ENCODE peak calls at places on chromosomes 4 and X, in eight cellular contexts. J is neuronal stem cell; U is ACHN; K is amniotic stem cell; O is NCI-H1105 treated with DMSO at 0.1 percent for 48 hours; D is activated CD8-positive, alpha-beta memory T cell treated with anti-CD3 and anti-CD28 coated beads for 48 hours; W is ovary; I is SK-N-SH. N is an unnamed sample.

GRCh38 chrX:55008571-55009358 is 8.6 kb downstream of the APEX2 start:
- DNase-seq in J (no peak), U (no peak), K (no peak), O (no peak), D (no peak), W (no peak), I (no peak), N (no peak)

GRCh38 chr4:89509708-89510269 is 202.2 kb upstream of the GPRIN3 start:
- DNase-seq in J (no peak), U (no peak), K (no peak), O (no peak), D (no peak), W (no peak), I (no peak), N (no peak)

GRCh38 chr4:120540625-120541024 is 381.9 kb downstream of the PRDM5 start:
- DNase-seq in J (no peak), U (no peak), K (no peak), O (no peak), D (no peak), W (no peak), I (no peak), N (no peak)

GRCh38 chr4:5101571-5101970 is 50.3 kb downstream of the STK32B start:
- DNase-seq in J (no peak), U (no peak), K (no peak), O (no peak), D (no peak), W (no peak), I (no peak), N (no peak)

GRCh38 chrX:104662694-104663093 is 96.7 kb downstream of the IL1RAPL2 start:
- DNase-seq in J (no peak), U (no peak), K (no peak), O (no peak), D (no peak), W (no peak), I (no peak), N (no peak)

GRCh38 chrX:20361081-20361889 is 94.6 kb upstream of the RPS6KA3 start:
- DNase-seq in J (no peak), U (no peak), K (no peak), O (no peak), D (no peak), W (no peak), I (no peak), N (no peak)

GRCh38 chr4:158005021-158005420 is 167.8 kb downstream of the GASK1B start:
- DNase-seq in J (no peak), U (no peak), K (no peak), O (no peak), D (no peak), W (no peak), I (no peak), N (no peak)

GRCh38 chr4:153115322-153116100 is 88.7 kb upstream of the TRIM2 start:
- DNase-seq in J (no peak), U (peak; percentile 67), K (no peak), O (no peak), D (no peak), W (no peak), I (no peak), N (no peak)

GRCh38 chr4:33316578-33316977 is 2596.4 kb downstream of the PCDH7 start:
- DNase-seq in J (no peak), U (no peak), K (no peak), O (no peak), D (no peak), W (no peak), I (no peak), N (no peak)

GRCh38 chr4:23022032-23022431 is 329.3 kb downstream of the GBA3 start:
- DNase-seq in J (no peak), U (peak; percentile 67), K (no peak), O (no peak), D (no peak), W (no peak), I (no peak), N (no peak)

GRCh38 chrX:29841750-29842149 is 373.6 kb upstream of the MAGEB2 start:
- DNase-seq in J (no peak), U (no peak), K (no peak), O (no peak), D (no peak), W (no peak), I (no peak), N (no peak)

GRCh38 chr4:155675709-155676429 is 9.2 kb downstream of the GUCY1A1 start:
- DNase-seq in J (peak; percentile 33), U (no peak), K (no peak), O (no peak), D (no peak), W (no peak), I (no peak), N (no peak)

GRCh38 chr4:128570380-128570779 is 239.1 kb upstream of the JADE1 start:
- DNase-seq in J (no peak), U (no peak), K (no peak), O (no peak), D (no peak), W (peak; percentile 25), I (no peak), N (no peak)

GRCh38 chr4:82780398-82781231 is 18.0 kb downstream of the SCD5 start:
- DNase-seq in J (no peak), U (peak; percentile 30), K (no peak), O (peak; percentile 92), D (no peak), W (peak; percentile 91), I (peak; percentile 69), N (no peak)

GRCh38 chrX:13077168-13077567 is 32.7 kb upstream of the FAM9C start:
- DNase-seq in J (no peak), U (no peak), K (no peak), O (no peak), D (no peak), W (no peak), I (no peak), N (no peak)

GRCh38 chr4:26081795-26082498 is 167.9 kb downstream of the SMIM20 start:
- DNase-seq in J (peak; percentile 43), U (peak; percentile 51), K (no peak), O (peak; percentile 57), D (no peak), W (no peak), I (no peak), N (no peak)

GRCh38 chrX:19613645-19614323 is 98.5 kb upstream of the MAP3K15 start:
- DNase-seq in J (no peak), U (no peak), K (no peak), O (peak; percentile 67), D (no peak), W (no peak), I (no peak), N (no peak)

GRCh38 chr4:180925800-180926199 is 1317.4 kb upstream of the TENM3 start:
- DNase-seq in J (no peak), U (peak; percentile 30), K (no peak), O (no peak), D (no peak), W (no peak), I (no peak), N (no peak)

GRCh38 chr4:22877653-22878052 is 184.9 kb downstream of the GBA3 start:
- DNase-seq in J (no peak), U (no peak), K (no peak), O (peak; percentile 83), D (no peak), W (no peak), I (no peak), N (no peak)

GRCh38 chrX:10110316-10110932 is 46.4 kb upstream of the CLCN4 start:
- DNase-seq in J (no peak), U (no peak), K (no peak), O (no peak), D (no peak), W (no peak), I (no peak), N (no peak)

GRCh38 chrX:12950851-12951589 is 23.9 kb upstream of the TMSB4X start:
- DNase-seq in J (no peak), U (no peak), K (no peak), O (no peak), D (no peak), W (no peak), I (peak; percentile 39), N (no peak)

GRCh38 chrX:145817666-145818521 is at the start of gene SLITRK2:
- DNase-seq in J (no peak), U (no peak), K (no peak), O (peak; percentile 4), D (no peak), W (no peak), I (no peak), N (peak; percentile 61)

GRCh38 chr4:54378461-54378860 is 149.4 kb downstream of the PDGFRA start:
- DNase-seq in J (no peak), U (no peak), K (no peak), O (no peak), D (no peak), W (no peak), I (no peak), N (no peak)

GRCh38 chrX:130726661-130727060 is 176.3 kb downstream of the ENOX2 start:
- DNase-seq in J (no peak), U (no peak), K (no peak), O (no peak), D (no peak), W (no peak), I (no peak), N (no peak)